ENCODE peak calls at places on chromosome 20, in seven cellular contexts. N is HepG2, B is suprapubic skin, T is cardiac muscle cell, P is body of pancreas, K is GM23338, E is kidney epithelial cell. L is an unnamed sample. For H3K36me3, the result is how much of the 10 kb centered on the place peaks cover.

GRCh38 chr20:14612389-14612788 is 275.0 kb upstream of the FLRT3 start:
- DNase-seq in N (no peak), B (no peak), T (peak), P (no peak), K (no peak), E (no peak), L (no peak)

GRCh38 chr20:20148774-20149173 is 96.4 kb downstream of the CFAP61 start:
- DNase-seq in N (no peak), B (no peak), T (no peak), P (no peak), K (no peak), E (no peak), L (no peak)

GRCh38 chr20:40309731-40310130 is 379.3 kb downstream of the MAFB start:
- DNase-seq in N (no peak), B (no peak), T (no peak), P (no peak), K (no peak), E (no peak), L (no peak)

GRCh38 chr20:49786226-49786625 is 26.4 kb upstream of the SLC9A8 start:
- DNase-seq in N (no peak), B (no peak), T (no peak), P (no peak), K (no peak), E (no peak), L (no peak)

GRCh38 chr20:38342716-38343106 is 3.6 kb upstream of the LBP start:
- DNase-seq in N (no peak), B (no peak), T (no peak), P (no peak), K (no peak), E (no peak), L (no peak)

GRCh38 chr20:36099106-36099505 is 55.4 kb upstream of the EPB41L1 start:
- DNase-seq in N (no peak), B (no peak), T (no peak), P (no peak), K (no peak), E (no peak), L (no peak)

GRCh38 chr20:1484438-1485120 is 6.6 kb downstream of the SIRPB2 start:
- DNase-seq in N (no peak), B (no peak), T (no peak), P (no peak), K (no peak), E (no peak), L (no peak)

GRCh38 chr20:22369100-22369499 is 215.3 kb downstream of the FOXA2 start:
- DNase-seq in N (no peak), B (no peak), T (no peak), P (no peak), K (no peak), E (no peak), L (no peak)

GRCh38 chr20:58895099-58895795 is 42.7 kb downstream of the GNAS start:
- DNase-seq in N (no peak), B (no peak), T (no peak), P (no peak), K (no peak), E (no peak), L (no peak)

GRCh38 chr20:47576516-47577033 is 74.9 kb downstream of the NCOA3 start:
- DNase-seq in N (peak), B (no peak), T (peak), P (peak), K (peak), E (peak), L (peak)

GRCh38 chr20:38434310-38434741 is 802 bp downstream of the SNHG17 start:
- DNase-seq in N (no peak), B (no peak), T (peak), P (peak), K (peak), E (no peak), L (no peak)

GRCh38 chr20:24507182-24507853 is 37.9 kb downstream of the SYNDIG1 start:
- DNase-seq in N (no peak), B (no peak), T (no peak), P (no peak), K (no peak), E (no peak), L (no peak)

GRCh38 chr20:47870475-47870874 is 85.2 kb upstream of the SULF2 start:
- DNase-seq in N (no peak), B (no peak), T (no peak), P (no peak), K (no peak), E (no peak), L (no peak)

GRCh38 chr20:38833154-38833856 is 27.8 kb downstream of the PPP1R16B start:
- DNase-seq in N (no peak), B (no peak), T (no peak), P (no peak), K (no peak), E (no peak), L (no peak)

GRCh38 chr20:37384683-37385174 is 38.8 kb downstream of the SRC start:
- DNase-seq in N (no peak), B (no peak), T (peak), P (peak), K (peak), E (no peak), L (peak)

GRCh38 chr20:52439385-52439784 is 247.8 kb upstream of the ZFP64 start:
- DNase-seq in N (no peak), B (no peak), T (no peak), P (no peak), K (no peak), E (no peak), L (no peak)

GRCh38 chr20:18404172-18404571 is 62.7 kb downstream of the DZANK1 start:
- DNase-seq in N (no peak), B (no peak), T (no peak), P (no peak), K (no peak), E (no peak), L (no peak)

GRCh38 chr20:14673164-14673563 is 335.8 kb upstream of the FLRT3 start:
- DNase-seq in N (no peak), B (no peak), T (no peak), P (no peak), K (no peak), E (no peak), L (no peak)

GRCh38 chr20:49303211-49303610 is 25.4 kb upstream of the ZNFX1 start:
- DNase-seq in N (no peak), B (no peak), T (peak), P (no peak), K (no peak), E (no peak), L (no peak)

GRCh38 chr20:57006411-57007170 is 259.9 kb downstream of the BMP7 start:
- DNase-seq in N (no peak), B (no peak), T (no peak), P (no peak), K (no peak), E (peak), L (no peak)

GRCh38 chr20:37968726-37969401 is 64.4 kb downstream of the TTI1 start:
- DNase-seq in N (no peak), B (peak), T (no peak), P (no peak), K (peak), E (no peak), L (no peak)

GRCh38 chr20:15185322-15185721 is 847.9 kb upstream of the FLRT3 start:
- DNase-seq in N (no peak), B (no peak), T (no peak), P (no peak), K (no peak), E (no peak), L (no peak)

GRCh38 chr20:18388860-18389259 is 78.0 kb downstream of the DZANK1 start:
- DNase-seq in N (peak), B (no peak), T (peak), P (no peak), K (no peak), E (no peak), L (no peak)

GRCh38 chr20:47973519-47974233 is 188.4 kb upstream of the SULF2 start:
- DNase-seq in N (peak), B (no peak), T (peak), P (peak), K (peak), E (no peak), L (no peak)

GRCh38 chr20:10190456-10190855 is 28.2 kb upstream of the SNAP25 start:
- DNase-seq in N (no peak), B (no peak), T (no peak), P (no peak), K (no peak), E (no peak), L (no peak)

GRCh38 chr20:48852609-48853008 is 24.8 kb upstream of the PREX1 start:
- DNase-seq in N (no peak), B (no peak), T (no peak), P (no peak), K (no peak), E (no peak), L (no peak)

GRCh38 chr20:1171461-1172093 is 13.2 kb downstream of the TMEM74B start:
- DNase-seq in N (peak), B (no peak), T (peak), P (no peak), K (peak), E (no peak), L (peak)

GRCh38 chr20:35144694-35145093 is 2.4 kb downstream of the EDEM2 start:
- DNase-seq in N (no peak), B (no peak), T (no peak), P (peak), K (no peak), E (no peak), L (no peak)

GRCh38 chr20:37262516-37262915 is 902 bp upstream of the GHRH start:
- DNase-seq in N (no peak), B (no peak), T (no peak), P (no peak), K (no peak), E (no peak), L (no peak)

GRCh38 chr20:53918949-53919361 is 151.4 kb downstream of the BCAS1 start:
- DNase-seq in N (no peak), B (peak), T (no peak), P (no peak), K (peak), E (no peak), L (peak)
- H3K4me3 ChIP-seq in N (no peak), B (no peak), T (no peak), P (no peak), K (no peak), E (no peak), L (no peak)

DNA sequence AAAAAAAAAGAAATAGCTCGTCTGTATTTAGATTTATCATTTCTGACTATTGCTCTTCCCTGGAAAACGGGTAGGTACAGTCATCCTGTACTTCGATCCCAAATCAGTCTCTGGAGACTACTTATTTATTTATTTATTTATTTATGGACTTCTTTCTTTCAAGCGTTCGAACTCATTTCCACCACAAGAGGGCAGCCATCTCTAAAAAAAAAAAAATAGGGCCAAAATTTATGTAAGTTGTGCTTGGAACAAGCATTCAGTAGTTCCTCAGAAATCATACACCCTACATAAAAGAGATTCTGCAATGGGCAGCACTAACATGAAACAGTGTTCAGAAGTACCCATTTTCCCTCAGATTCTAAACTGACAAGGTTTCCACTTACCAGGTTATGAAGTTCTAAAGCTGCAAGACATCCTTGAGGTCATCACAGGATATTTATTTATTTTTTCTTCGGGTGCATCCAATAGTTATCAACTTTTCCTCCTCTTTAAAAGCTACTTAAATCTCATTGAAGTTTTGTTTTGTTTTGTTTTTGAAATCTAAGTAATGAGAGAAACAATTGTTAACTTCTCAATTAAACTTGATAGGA is 1.9 kb upstream of the BMP2 start:
- DNase-seq in N (peak), B (no peak), T (peak), P (peak), K (peak), E (no peak), L (no peak)
- TF ChIP-seq CTCF in N (peak), B (peak), T (peak), P (peak), K (peak), E (peak), L (peak)

DNA sequence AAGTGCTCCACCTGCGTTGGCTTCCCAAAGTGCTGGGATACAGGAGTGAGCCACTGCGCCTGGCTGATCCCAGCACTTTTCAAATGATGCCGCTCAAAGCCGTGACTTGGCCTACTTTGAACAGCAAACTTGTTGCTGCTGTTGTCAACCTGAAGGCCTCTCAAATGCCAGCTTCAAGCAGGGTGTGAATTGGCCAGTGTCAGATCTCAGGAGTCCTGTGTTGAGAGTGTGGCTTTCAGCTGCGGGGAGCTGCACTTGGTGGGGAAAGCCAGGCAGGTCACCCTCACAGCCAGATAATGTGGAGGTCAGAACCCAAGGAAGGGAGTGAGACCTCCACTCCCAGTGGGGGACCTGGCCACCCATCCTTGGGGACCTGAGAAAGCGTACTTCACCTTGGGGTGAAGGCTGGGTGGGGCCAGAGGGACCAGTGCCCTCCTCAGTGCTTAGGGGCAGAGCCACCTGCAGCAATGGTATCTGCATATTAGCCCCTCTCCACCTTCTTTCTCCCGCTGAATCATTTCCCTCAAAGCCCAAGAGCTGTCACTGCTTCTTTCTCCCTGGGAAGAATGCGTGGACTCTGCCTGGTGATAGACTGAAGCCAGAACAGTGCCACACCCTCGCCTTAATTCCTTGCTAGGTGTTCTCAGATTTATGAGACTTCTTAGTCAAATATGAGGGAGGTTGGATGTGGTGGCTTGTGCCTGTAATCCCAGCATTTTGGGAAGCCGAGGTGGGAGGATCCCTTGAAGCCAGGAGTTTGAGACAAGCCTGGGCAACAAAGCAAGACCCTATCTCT is 19.1 kb upstream of the PANK2 start:
- DNase-seq in N (no peak), B (no peak), T (no peak), P (no peak), K (no peak), E (no peak), L (no peak)
- H3K36me3 ChIP-seq in N (under half), B (half or more), T (under half), P (under half), K (under half), E (under half), L (under half)

GRCh38 chr20:13353261-13353945 is 132.3 kb downstream of the ISM1 start:
- DNase-seq in N (no peak), B (no peak), T (no peak), P (no peak), K (no peak), E (no peak), L (no peak)
- H3K4me3 ChIP-seq in N (no peak), B (no peak), T (no peak), P (no peak), K (no peak), E (no peak), L (no peak)

GRCh38 chr20:63520939-63521601 is 505 bp downstream of the PPDPF start:
- DNase-seq in N (peak), B (peak), T (peak), P (peak), K (peak), E (no peak), L (peak)
- TF ChIP-seq CTCF in N (no peak), B (no peak), T (peak), P (no peak), K (peak), E (no peak), L (no peak)

GRCh38 chr20:31677553-31678260 is 40.0 kb downstream of the COX4I2 start:
- DNase-seq in N (no peak), B (no peak), T (no peak), P (no peak), K (no peak), E (no peak), L (no peak)
- H3K36me3 ChIP-seq in N (half or more), B (under half), T (under half), P (under half), K (under half), E (under half), L (under half)

GRCh38 chr20:5835234-5835845 is 85.1 kb downstream of the SHLD1 start:
- DNase-seq in N (peak), B (no peak), T (peak), P (peak), K (no peak), E (no peak), L (no peak)
- H3K4me3 ChIP-seq in N (no peak), B (no peak), T (no peak), P (no peak), K (no peak), E (no peak), L (no peak)

DNA sequence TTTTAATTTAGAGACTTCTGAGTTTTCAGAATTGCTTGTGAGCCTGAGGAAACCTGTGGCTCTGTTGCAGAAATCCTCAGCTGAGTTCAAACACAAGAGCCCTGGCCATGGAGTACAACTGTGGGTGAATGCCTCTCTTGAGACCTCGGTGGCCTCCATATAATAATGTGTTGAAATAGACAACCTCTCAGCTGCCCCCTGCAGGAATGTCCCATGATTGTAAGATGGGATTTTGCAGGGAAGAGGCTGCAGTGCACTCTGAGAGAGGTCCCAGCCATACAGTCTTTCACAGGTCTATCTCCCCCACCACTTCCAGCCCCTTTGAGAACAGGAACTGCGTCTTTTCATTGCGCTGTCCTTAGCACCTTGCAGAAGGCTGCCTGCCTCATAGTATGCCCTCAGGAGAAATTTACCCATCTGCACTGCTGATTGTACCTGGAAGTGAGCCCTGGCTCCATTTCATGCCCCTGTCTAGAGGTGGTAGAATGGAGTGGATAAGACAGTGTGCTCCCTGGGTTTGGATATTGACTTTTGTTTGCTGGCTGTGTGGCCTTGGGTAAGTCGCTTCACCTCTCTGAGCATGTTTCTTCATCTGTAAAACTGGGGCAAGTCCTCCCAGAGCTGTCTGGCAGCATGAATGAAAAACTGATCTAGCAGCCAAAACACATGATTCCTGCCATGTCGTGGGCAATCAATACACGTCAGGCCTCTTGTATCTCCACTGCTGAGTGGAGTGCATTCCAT is 16.8 kb upstream of the CDH22 start:
- DNase-seq in N (peak), B (no peak), T (peak), P (peak), K (peak), E (no peak), L (no peak)
- TF ChIP-seq CTCF in N (peak), B (no peak), T (peak), P (peak), K (peak), E (peak), L (peak)